ENCODE peak calls at places on chromosomes 2 and 18, in eight cellular contexts. V is cardiac muscle cell; T is anterior cingulate cortex; I is frontal cortex; D is activated T-cell treated with anti-CD3 and anti-CD28 coated beads for 48 hours; O is left ventricle myocardium inferior; B is T-helper 2 cell treated with Interferon-gamma antibody and Interleukin-4, amounts not matched to agents 5 μg/mL and 100 μg/mL, for 36 hours; E is GM23338. S is an unnamed sample.

GRCh38 chr2:46351388-46352141 is 54.4 kb downstream of the EPAS1 start:
- DNase-seq in V (no peak), T (no peak), I (no peak), D (peak), O (peak), B (peak), E (peak), S (no peak)

GRCh38 chr2:200408428-200409311 is 101.2 kb downstream of the KCTD18 start:
- DNase-seq in V (no peak), T (no peak), I (no peak), D (no peak), O (no peak), B (peak), E (no peak), S (no peak)

GRCh38 chr2:33522571-33522970 is 46.1 kb downstream of the RASGRP3 start:
- DNase-seq in V (no peak), T (no peak), I (no peak), D (no peak), O (no peak), B (no peak), E (no peak), S (no peak)

GRCh38 chr2:120219766-120220165 is 3.4 kb downstream of the TMEM185B start:
- DNase-seq in V (no peak), T (no peak), I (no peak), D (no peak), O (no peak), B (no peak), E (no peak), S (no peak)

GRCh38 chr18:741931-742512 is 29.6 kb upstream of the ENOSF1 start:
- DNase-seq in V (peak), T (no peak), I (peak), D (no peak), O (no peak), B (no peak), E (peak), S (no peak)

GRCh38 chr2:134491796-134492441 is 226.9 kb downstream of the TMEM163 start:
- DNase-seq in V (peak), T (no peak), I (peak), D (no peak), O (no peak), B (no peak), E (no peak), S (no peak)

GRCh38 chr2:20635698-20636584 is 15.0 kb downstream of the HS1BP3 start:
- DNase-seq in V (peak), T (peak), I (peak), D (peak), O (peak), B (peak), E (peak), S (peak)

GRCh38 chr2:235666240-235666781 is 172.5 kb downstream of the AGAP1 start:
- DNase-seq in V (peak), T (peak), I (peak), D (no peak), O (no peak), B (no peak), E (peak), S (no peak)

GRCh38 chr2:172996387-172996961 is 79.2 kb upstream of the MAP3K20 start:
- DNase-seq in V (no peak), T (no peak), I (no peak), D (no peak), O (no peak), B (no peak), E (no peak), S (no peak)

S was measured in lung.